ENCODE peak calls at places on chromosomes 11 and 22, in eight cellular contexts. C, V, E, D, O, Y, J and N are unnamed samples.
A peak's percentile ranks its signal among the peaks of the same experiment; 100 is the strongest.

GRCh38 chr11:123211134-123211879 is 16.3 kb upstream of the CLMP start:
- DNase-seq in C (no peak), V (no peak), E (no peak), D (no peak), O (no peak), Y (no peak), J (no peak), N (no peak)

GRCh38 chr11:44574620-44575287 is 9.3 kb downstream of the CD82 start:
- DNase-seq in C (no peak), V (peak; percentile 62), E (peak; percentile 71), D (no peak), O (peak; percentile 96), Y (no peak), J (no peak), N (no peak)

GRCh38 chr11:11989774-11990744 is 18.4 kb downstream of the DKK3 start:
- DNase-seq in C (no peak), V (no peak), E (no peak), D (no peak), O (no peak), Y (no peak), J (peak; percentile 55), N (no peak)

GRCh38 chr11:128752379-128752778 is 58.5 kb downstream of the FLI1 start:
- DNase-seq in C (no peak), V (no peak), E (no peak), D (no peak), O (no peak), Y (no peak), J (no peak), N (no peak)

GRCh38 chr11:70675697-70676374 is 277.5 kb downstream of the CTTN start:
- DNase-seq in C (no peak), V (no peak), E (no peak), D (no peak), O (no peak), Y (no peak), J (no peak), N (no peak)

GRCh38 chr11:115340874-115341273 is 163.3 kb downstream of the CADM1 start:
- DNase-seq in C (no peak), V (no peak), E (no peak), D (no peak), O (no peak), Y (no peak), J (no peak), N (no peak)

GRCh38 chr11:124591430-124591829 is 19.8 kb upstream of the PANX3 start:
- DNase-seq in C (no peak), V (no peak), E (no peak), D (no peak), O (no peak), Y (no peak), J (no peak), N (no peak)

GRCh38 chr22:37965940-37966664 is 12.6 kb downstream of the POLR2F start:
- DNase-seq in C (no peak), V (no peak), E (no peak), D (no peak), O (peak; percentile 51), Y (no peak), J (no peak), N (no peak)

GRCh38 chr11:450809-451451 is 851 bp downstream of the PTDSS2 start:
- DNase-seq in C (peak; percentile 63), V (peak; percentile 73), E (peak; percentile 68), D (peak; percentile 64), O (peak; percentile 79), Y (peak; percentile 74), J (no peak), N (peak; percentile 26)